ENCODE peak calls at places on chromosomes 5 and 9, in nine cellular contexts. W is ovary, A is heart right ventricle, G is colonic mucosa, S is adipocyte, M is adrenal gland, J is suprapubic skin, R is GM12878, I is cardiac muscle cell. V is an unnamed sample.

GRCh38 chr5:74903165-74903787 is 37.1 kb upstream of the FAM169A start:
- DNase-seq in W (no peak), A (peak; percentile 13), G (peak; percentile 62), S (no peak), M (peak; percentile 38), J (no peak), R (no peak), I (no peak), V (peak; percentile 84)

GRCh38 chr5:33148076-33148501 is 292.7 kb upstream of the TARS1 start:
- DNase-seq in W (peak; percentile 33), A (no peak), G (no peak), S (peak; percentile 96), M (peak; percentile 23), J (no peak), R (no peak), I (peak; percentile 91), V (no peak)

GRCh38 chr5:177553671-177554429 is 513 bp downstream of the FAM193B start:
- DNase-seq in W (peak; percentile 46), A (peak; percentile 49), G (peak; percentile 61), S (peak; percentile 53), M (peak; percentile 47), J (peak; percentile 83), R (no peak), I (peak; percentile 12), V (peak; percentile 41)

GRCh38 chr5:153659337-153659736 is 168.9 kb downstream of the GRIA1 start:
- DNase-seq in W (no peak), A (no peak), G (no peak), S (peak; percentile 67), M (peak; percentile 51), J (no peak), R (no peak), I (peak; percentile 73), V (no peak)

GRCh38 chr5:82499845-82500244 is 221.7 kb upstream of the RPS23 start:
- DNase-seq in W (no peak), A (no peak), G (no peak), S (no peak), M (no peak), J (no peak), R (no peak), I (no peak), V (no peak)

GRCh38 chr9:129624168-129624759 is 1.7 kb upstream of the NTMT1 start:
- DNase-seq in W (peak; percentile 58), A (peak; percentile 65), G (peak; percentile 72), S (peak; percentile 87), M (peak; percentile 72), J (no peak), R (no peak), I (peak; percentile 59), V (peak; percentile 68)

GRCh38 chr5:124060413-124061095 is 548.6 kb downstream of the CSNK1G3 start:
- DNase-seq in W (no peak), A (no peak), G (no peak), S (peak; percentile 33), M (no peak), J (no peak), R (no peak), I (no peak), V (no peak)

GRCh38 chr9:113468716-113469448 is 5.4 kb downstream of the RGS3 start:
- DNase-seq in W (no peak), A (peak; percentile 38), G (no peak), S (no peak), M (peak; percentile 51), J (no peak), R (no peak), I (no peak), V (no peak)

GRCh38 chr9:135989722-135990467 is 28.7 kb upstream of the UBAC1 start:
- DNase-seq in W (no peak), A (peak; percentile 41), G (no peak), S (no peak), M (no peak), J (no peak), R (no peak), I (no peak), V (no peak)

GRCh38 chr5:41842777-41843176 is 27.4 kb downstream of the OXCT1 start:
- DNase-seq in W (no peak), A (no peak), G (no peak), S (no peak), M (no peak), J (no peak), R (peak; percentile 46), I (no peak), V (no peak)

GRCh38 chr5:147170603-147171002 is 64.2 kb upstream of the STK32A start:
- DNase-seq in W (no peak), A (no peak), G (no peak), S (no peak), M (peak; percentile 67), J (no peak), R (no peak), I (no peak), V (peak; percentile 89)

GRCh38 chr9:133874061-133874638 is 118.0 kb downstream of the VAV2 start:
- DNase-seq in W (no peak), A (no peak), G (no peak), S (peak; percentile 70), M (peak; percentile 82), J (no peak), R (no peak), I (peak; percentile 50), V (peak; percentile 69)

GRCh38 chr5:20166496-20166895 is 178.5 kb upstream of the CDH18 start:
- DNase-seq in W (no peak), A (no peak), G (no peak), S (no peak), M (no peak), J (no peak), R (no peak), I (no peak), V (no peak)

GRCh38 chr5:82334856-82335255 is 56.7 kb upstream of the RPS23 start:
- DNase-seq in W (no peak), A (no peak), G (no peak), S (peak; percentile 92), M (no peak), J (no peak), R (no peak), I (peak; percentile 93), V (no peak)

GRCh38 chr5:87122171-87122977 is 145.3 kb upstream of the RASA1 start:
- DNase-seq in W (no peak), A (no peak), G (no peak), S (no peak), M (no peak), J (no peak), R (no peak), I (no peak), V (no peak)
- H3K4me1 ChIP-seq in W (no peaks in the 10 kb centered on the region), A (no peaks in the 10 kb centered on the region), G (no peaks in the 10 kb centered on the region), S (peaks cover 41% of the 10 kb centered on the region), M (peaks cover 5% of the 10 kb centered on the region), J (peaks cover 17% of the 10 kb centered on the region), R (peaks cover 33% of the 10 kb centered on the region), I (no peaks in the 10 kb centered on the region), V (no peaks in the 10 kb centered on the region)

GRCh38 chr5:59238126-59238902 is 655.2 kb downstream of the PDE4D start:
- DNase-seq in W (no peak), A (no peak), G (no peak), S (no peak), M (no peak), J (no peak), R (peak; percentile 15), I (no peak), V (no peak)
- H3K4me1 ChIP-seq in W (no peaks in the 10 kb centered on the region), A (peaks cover 14% of the 10 kb centered on the region), G (peaks cover 6% of the 10 kb centered on the region), S (peaks cover 6% of the 10 kb centered on the region), M (no peaks in the 10 kb centered on the region), J (no peaks in the 10 kb centered on the region), R (no peaks in the 10 kb centered on the region), I (peaks cover 32% of the 10 kb centered on the region), V (peaks cover 28% of the 10 kb centered on the region)

GRCh38 chr5:14251733-14252132 is 108.6 kb downstream of the TRIO start:
- DNase-seq in W (no peak), A (no peak), G (no peak), S (no peak), M (no peak), J (no peak), R (no peak), I (no peak), V (no peak)
- H3K4me1 ChIP-seq in W (peaks cover 5% of the 10 kb centered on the region), A (peaks cover 47% of the 10 kb centered on the region), G (peaks cover 10% of the 10 kb centered on the region), S (peaks cover 16% of the 10 kb centered on the region), M (no peaks in the 10 kb centered on the region), J (peaks cover 28% of the 10 kb centered on the region), R (peaks cover 44% of the 10 kb centered on the region), I (peaks cover 9% of the 10 kb centered on the region), V (peaks cover 8% of the 10 kb centered on the region)

GRCh38 chr5:143343042-143343441 is 60.4 kb downstream of the NR3C1 start:
- DNase-seq in W (no peak), A (no peak), G (no peak), S (no peak), M (no peak), J (no peak), R (no peak), I (no peak), V (no peak)

GRCh38 chr5:143340891-143341685 is 62.4 kb downstream of the NR3C1 start:
- DNase-seq in W (no peak), A (no peak), G (no peak), S (no peak), M (no peak), J (no peak), R (no peak), I (no peak), V (no peak)

GRCh38 chr5:143341807-143342570 is 61.5 kb downstream of the NR3C1 start:
- DNase-seq in W (no peak), A (no peak), G (no peak), S (peak; percentile 52), M (no peak), J (no peak), R (no peak), I (peak; percentile 68), V (no peak)

GRCh38 chr5:143345671-143346440 is 57.6 kb downstream of the NR3C1 start:
- DNase-seq in W (no peak), A (no peak), G (no peak), S (no peak), M (no peak), J (no peak), R (no peak), I (no peak), V (no peak)

DNA sequence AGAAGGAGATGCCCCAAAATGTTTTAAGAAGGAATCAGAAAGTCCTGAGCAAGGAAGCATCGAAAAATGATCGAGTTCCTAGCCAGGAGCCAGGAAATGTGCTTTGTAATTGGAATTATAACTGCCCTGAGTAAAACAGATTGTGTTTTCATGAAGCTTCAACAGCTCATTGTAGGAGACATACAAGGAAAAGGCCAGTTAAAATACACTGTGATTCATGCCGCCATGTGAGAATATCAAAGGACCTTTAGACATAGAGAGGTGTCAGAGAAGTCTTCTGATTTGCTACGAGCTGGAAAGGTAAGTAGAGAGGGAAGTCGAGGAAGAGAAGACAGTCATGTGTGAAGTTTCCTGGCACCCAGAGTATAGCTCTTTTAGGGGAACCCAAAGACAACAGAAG is 60.9 kb downstream of the NR3C1 start:
- DNase-seq in W (no peak), A (no peak), G (no peak), S (no peak), M (no peak), J (no peak), R (no peak), I (no peak), V (no peak)
- H3K4me1 ChIP-seq in W (peaks cover 2% of the 10 kb centered on the region), A (peaks cover 51% of the 10 kb centered on the region), G (no peaks in the 10 kb centered on the region), S (peaks cover 30% of the 10 kb centered on the region), M (no peaks in the 10 kb centered on the region), J (peaks cover 29% of the 10 kb centered on the region), R (peaks cover 10% of the 10 kb centered on the region), I (peaks cover 1% of the 10 kb centered on the region), V (no peaks in the 10 kb centered on the region)

DNA sequence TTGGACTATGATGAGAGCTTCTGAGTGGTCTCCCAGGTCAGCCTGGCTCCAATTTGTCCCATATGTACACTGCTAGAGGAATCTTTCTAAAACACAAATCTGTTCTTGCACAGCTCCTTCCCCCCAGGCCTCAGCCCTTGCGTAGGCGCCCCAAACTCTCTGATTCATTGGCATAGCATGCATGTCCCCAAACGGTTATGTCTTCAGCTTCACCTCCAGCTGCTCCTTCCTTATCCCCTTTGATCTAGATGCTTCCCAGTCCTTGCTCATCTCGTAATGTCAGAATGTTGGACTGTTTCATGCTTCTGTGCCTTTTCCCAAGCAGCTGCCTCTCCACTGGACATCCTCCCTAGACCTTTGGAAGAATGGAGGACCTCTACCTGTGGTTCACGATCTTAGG is 60.1 kb upstream of the BASP1 start:
- DNase-seq in W (no peak), A (no peak), G (no peak), S (peak; percentile 24), M (no peak), J (no peak), R (no peak), I (no peak), V (no peak)
- H3K4me1 ChIP-seq in W (no peaks in the 10 kb centered on the region), A (no peaks in the 10 kb centered on the region), G (no peaks in the 10 kb centered on the region), S (peaks cover 9% of the 10 kb centered on the region), M (no peaks in the 10 kb centered on the region), J (no peaks in the 10 kb centered on the region), R (no peaks in the 10 kb centered on the region), I (peaks cover 7% of the 10 kb centered on the region), V (no peaks in the 10 kb centered on the region)

V was measured in Caco-2.